ENCODE peak calls at places on chromosomes 6 and 20, in five cellular contexts. S is stimulated activated CD4-positive, alpha-beta T cell treated with anti-CD3 and anti-CD28 coated beads, TNF-alpha, amount 100 ng/mL, for 1 hour; H is kidney glomerular epithelial cell; Y is coronary artery; D is T-cell. P is an unnamed sample.

GRCh38 chr6:88220493-88220892 is 54.3 kb upstream of the CNR1 start:
- DNase-seq in S (no peak), H (peak), Y (no peak), D (no peak), P (no peak)

GRCh38 chr20:30499123-30499522 is 758.3 kb upstream of the DEFB115 start:
- DNase-seq in S (no peak), H (no peak), Y (no peak), D (no peak), P (no peak)

GRCh38 chr6:3500262-3501001 is 43.6 kb upstream of the SLC22A23 start:
- DNase-seq in S (no peak), H (no peak), Y (no peak), D (no peak), P (no peak)

GRCh38 chr6:40376113-40376650 is 211.0 kb downstream of the LRFN2 start:
- DNase-seq in S (no peak), H (no peak), Y (no peak), D (no peak), P (no peak)

GRCh38 chr6:138485005-138485545 is 14.2 kb downstream of the NHSL1 start:
- DNase-seq in S (no peak), H (no peak), Y (no peak), D (no peak), P (no peak)

GRCh38 chr6:63573140-63573898 is 1.0 kb downstream of the LOC128125822 start:
- DNase-seq in S (peak), H (peak), Y (peak), D (peak), P (peak)

GRCh38 chr6:106974999-106975698 is 620 bp upstream of the CD24 start:
- DNase-seq in S (no peak), H (peak), Y (no peak), D (peak), P (no peak)

GRCh38 chr6:26240981-26241770 is 123.8 kb upstream of the BTN3A2 start:
- DNase-seq in S (no peak), H (no peak), Y (no peak), D (peak), P (no peak)

GRCh38 chr20:20446001-20446400 is 78.1 kb downstream of the INSM1 start:
- DNase-seq in S (no peak), H (no peak), Y (no peak), D (no peak), P (no peak)

GRCh38 chr6:156167289-156168076 is 609.7 kb upstream of the ARID1B start:
- DNase-seq in S (no peak), H (no peak), Y (no peak), D (no peak), P (no peak)

GRCh38 chr6:138601128-138601527 is 101.8 kb upstream of the NHSL1 start:
- DNase-seq in S (no peak), H (no peak), Y (no peak), D (no peak), P (no peak)

GRCh38 chr6:6915813-6916547 is 191.8 kb upstream of the RREB1 start:
- DNase-seq in S (no peak), H (no peak), Y (no peak), D (no peak), P (no peak)

GRCh38 chr6:130425532-130425931 is 59.7 kb downstream of the TMEM200A start:
- DNase-seq in S (no peak), H (no peak), Y (no peak), D (no peak), P (no peak)

GRCh38 chr6:147170269-147170668 is 33.9 kb upstream of the STXBP5 start:
- DNase-seq in S (no peak), H (peak), Y (no peak), D (no peak), P (no peak)

GRCh38 chr6:140079328-140079727 is 704.9 kb upstream of the CITED2 start:
- DNase-seq in S (no peak), H (no peak), Y (peak), D (no peak), P (no peak)

GRCh38 chr6:131013495-131013894 is 49.5 kb downstream of the EPB41L2 start:
- DNase-seq in S (no peak), H (peak), Y (no peak), D (no peak), P (no peak)

GRCh38 chr6:119484598-119484997 is 135.0 kb upstream of the MAN1A1 start:
- DNase-seq in S (no peak), H (no peak), Y (no peak), D (no peak), P (no peak)

GRCh38 chr20:37986873-37987601 is 46.2 kb downstream of the TTI1 start:
- DNase-seq in S (no peak), H (no peak), Y (peak), D (no peak), P (no peak)

GRCh38 chr6:69735029-69735428 is 61.8 kb downstream of the LMBRD1 start:
- DNase-seq in S (no peak), H (peak), Y (no peak), D (no peak), P (no peak)

GRCh38 chr20:21235346-21235712 is 67.8 kb upstream of the XRN2 start:
- DNase-seq in S (no peak), H (no peak), Y (no peak), D (no peak), P (no peak)

GRCh38 chr6:10847684-10848083 is 9.3 kb upstream of the MAK start:
- DNase-seq in S (no peak), H (no peak), Y (no peak), D (no peak), P (no peak)

GRCh38 chr20:8464368-8464767 is 332.3 kb downstream of the PLCB1 start:
- DNase-seq in S (no peak), H (no peak), Y (no peak), D (no peak), P (no peak)

GRCh38 chr6:12472601-12473038 is 182.5 kb downstream of the EDN1 start:
- DNase-seq in S (no peak), H (peak), Y (peak), D (no peak), P (no peak)

GRCh38 chr20:59515013-59515905 is 89.1 kb upstream of the PHACTR3 start:
- DNase-seq in S (no peak), H (peak), Y (no peak), D (no peak), P (peak)

GRCh38 chr6:37244430-37245310 is 12.9 kb upstream of the TBC1D22B start:
- DNase-seq in S (no peak), H (peak), Y (peak), D (no peak), P (peak)

GRCh38 chr6:144390202-144390601 is 105.1 kb downstream of the UTRN start:
- DNase-seq in S (no peak), H (no peak), Y (no peak), D (no peak), P (no peak)

GRCh38 chr20:18588554-18589043 is 745 bp downstream of the DTD1 start:
- DNase-seq in S (no peak), H (no peak), Y (no peak), D (no peak), P (no peak)